ENCODE peak calls at places on chromosomes 3 and 15, in ten cellular contexts. I is HCT116; D is activated CD4-positive, alpha-beta T cell treated with anti-CD3 and anti-CD28 coated beads for 36 hours; B is NCI-H69; M is germinal center; X is dorsolateral prefrontal cortex; G is astrocyte of the cerebellum; P is right cardiac atrium; K is ACHN; Q is HFFc6. N is an unnamed sample.

GRCh38 chr15:34582461-34583357 is 742 bp downstream of the GOLGA8B start:
- DNase-seq in Q (no peak), K (peak; percentile 46), D (peak; percentile 68), G (no peak), B (peak; percentile 68), X (no peak), P (peak; percentile 36), I (peak; percentile 2), M (peak; percentile 42), N (no peak)

GRCh38 chr15:63042879-63043340 is 363 bp downstream of the TPM1 start:
- DNase-seq in B (peak; percentile 61), I (no peak), D (no peak), P (no peak), Q (no peak), K (no peak), M (peak; percentile 8), X (no peak), G (no peak), N (no peak)

GRCh38 chr15:88654430-88655102 is 15.8 kb downstream of the ISG20 start:
- DNase-seq in K (no peak), Q (no peak), I (no peak), P (no peak), B (no peak), X (no peak), M (no peak), G (no peak), D (no peak), N (no peak)

GRCh38 chr3:65996605-65997004 is 42.1 kb downstream of the MAGI1 start:
- DNase-seq in Q (no peak), G (no peak), M (no peak), K (no peak), I (peak; percentile 66), B (no peak), X (no peak), P (peak; percentile 37), D (no peak), N (peak; percentile 39)

GRCh38 chr3:66582721-66583141 is 81.9 kb upstream of the LRIG1 start:
- DNase-seq in K (no peak), Q (no peak), D (peak; percentile 37), G (peak; percentile 66), B (no peak), I (no peak), P (no peak), X (no peak), M (peak; percentile 74), N (no peak)

GRCh38 chr3:67176396-67176795 is 178.3 kb downstream of the KBTBD8 start:
- DNase-seq in X (no peak), Q (no peak), K (no peak), G (no peak), D (no peak), I (no peak), B (no peak), P (no peak), M (no peak), N (no peak)

GRCh38 chr3:54858386-54858785 is 69.5 kb downstream of the LRTM1 start:
- DNase-seq in P (no peak), X (no peak), D (no peak), M (no peak), B (peak; percentile 74), G (no peak), K (no peak), I (no peak), Q (no peak), N (no peak)

GRCh38 chr3:12255393-12255792 is 33.5 kb upstream of the PPARG start:
- DNase-seq in Q (no peak), D (no peak), X (no peak), M (no peak), I (no peak), B (no peak), P (no peak), K (no peak), G (no peak), N (no peak)

GRCh38 chr3:143644370-143645089 is 203.7 kb downstream of the SLC9A9 start:
- DNase-seq in K (peak; percentile 63), M (peak; percentile 54), Q (peak; percentile 59), D (peak; percentile 45), P (peak; percentile 19), I (peak; percentile 47), X (peak; percentile 45), G (peak; percentile 73), B (peak; percentile 77), N (peak; percentile 53)

GRCh38 chr3:52143156-52143555 is 11.1 kb downstream of the POC1A start:
- DNase-seq in D (no peak), X (no peak), P (no peak), I (no peak), G (no peak), Q (no peak), M (no peak), B (no peak), K (no peak), N (no peak)